ENCODE peak calls at places on chromosome 17, in seven cellular contexts. R is lower leg skin; S is CD8-positive, alpha-beta T cell; C is HL-60; L is IMR-90; G is left ventricle myocardium inferior; J is cardiac muscle cell. F is an unnamed sample.

GRCh38 chr17:10092595-10092994 is 105.8 kb downstream of the GAS7 start:
- DNase-seq in R (no peak), S (no peak), C (no peak), L (no peak), G (no peak), J (no peak), F (no peak)

GRCh38 chr17:34637548-34638525 is 58.5 kb downstream of the TMEM132E start:
- DNase-seq in R (peak), S (peak), C (peak), L (peak), G (peak), J (peak), F (peak)

GRCh38 chr17:38410201-38410600 is 18.1 kb upstream of the ARHGAP23 start:
- DNase-seq in R (no peak), S (no peak), C (no peak), L (no peak), G (no peak), J (no peak), F (no peak)

GRCh38 chr17:68771867-68772515 is 170.8 kb upstream of the FAM20A start:
- DNase-seq in R (no peak), S (no peak), C (peak), L (peak), G (no peak), J (peak), F (peak)

GRCh38 chr17:56756536-56756935 is 77.2 kb downstream of the C17orf67 start:
- DNase-seq in R (no peak), S (no peak), C (no peak), L (peak), G (no peak), J (peak), F (peak)

GRCh38 chr17:76575570-76575969 is 10.1 kb downstream of the ST6GALNAC2 start:
- DNase-seq in R (no peak), S (no peak), C (no peak), L (no peak), G (no peak), J (no peak), F (no peak)

GRCh38 chr17:39617446-39618251 is 9.1 kb upstream of the PPP1R1B start:
- DNase-seq in R (peak), S (peak), C (peak), L (peak), G (peak), J (peak), F (no peak)

GRCh38 chr17:40351185-40352043 is 13.1 kb downstream of the GJD3 start:
- DNase-seq in R (no peak), S (no peak), C (no peak), L (no peak), G (no peak), J (no peak), F (no peak)

GRCh38 chr17:42472709-42473521 is 14.2 kb downstream of the ATP6V0A1 start:
- DNase-seq in R (no peak), S (no peak), C (no peak), L (peak), G (no peak), J (peak), F (no peak)

GRCh38 chr17:4480929-4481898 is 17.5 kb upstream of the SPNS2 start:
- DNase-seq in R (no peak), S (peak), C (peak), L (no peak), G (no peak), J (no peak), F (no peak)

GRCh38 chr17:34726536-34727384 is 147.4 kb downstream of the TMEM132E start:
- DNase-seq in R (no peak), S (no peak), C (no peak), L (no peak), G (no peak), J (no peak), F (no peak)

GRCh38 chr17:62105861-62106260 is 40.8 kb upstream of the MED13 start:
- DNase-seq in R (no peak), S (no peak), C (no peak), L (no peak), G (no peak), J (no peak), F (no peak)

GRCh38 chr17:62109924-62110323 is 44.8 kb upstream of the MED13 start:
- DNase-seq in R (no peak), S (no peak), C (no peak), L (no peak), G (no peak), J (no peak), F (no peak)

GRCh38 chr17:62110923-62111484 is 45.9 kb upstream of the MED13 start:
- DNase-seq in R (no peak), S (no peak), C (no peak), L (no peak), G (no peak), J (no peak), F (no peak)

GRCh38 chr17:62111562-62112180 is 46.6 kb upstream of the MED13 start:
- DNase-seq in R (no peak), S (no peak), C (no peak), L (no peak), G (no peak), J (no peak), F (no peak)

GRCh38 chr17:62109378-62109902 is 44.4 kb upstream of the MED13 start:
- DNase-seq in R (no peak), S (peak), C (peak), L (peak), G (no peak), J (peak), F (peak)
- TF ChIP-seq CTCF in R (no peak), S (peak), C (peak), L (peak), G (peak), J (peak), F (peak)

DNA sequence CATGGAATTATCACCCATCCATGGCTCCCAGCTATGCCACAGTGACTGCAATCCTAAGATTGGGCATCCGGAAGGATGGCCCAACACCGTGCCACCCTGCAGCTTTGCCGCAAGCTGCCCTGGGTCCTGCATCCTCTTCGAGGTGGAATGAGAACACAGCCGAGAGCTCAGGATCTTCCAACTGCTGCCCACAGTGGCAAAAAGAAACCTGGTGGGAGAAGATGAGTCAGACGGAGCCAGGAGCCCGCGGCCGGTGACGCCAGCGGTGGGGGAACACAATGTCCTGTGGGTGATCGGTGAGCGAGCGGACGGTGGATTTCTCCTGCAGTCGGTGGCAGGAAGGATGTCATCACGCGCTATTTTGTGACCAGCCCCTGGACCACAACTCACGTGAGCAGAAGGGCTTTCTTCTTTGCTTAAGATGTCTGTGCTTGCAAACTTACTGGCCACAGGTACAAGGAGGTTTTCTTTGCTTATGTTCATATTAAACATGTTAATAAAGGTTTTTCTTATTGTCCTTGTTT is 20.1 kb downstream of the CD7 start:
- DNase-seq in R (peak), S (peak), C (peak), L (no peak), G (peak), J (peak), F (peak)
- H3K4me3 ChIP-seq in R (no peak), S (peak), C (peak), L (peak), G (peak), J (no peak), F (peak)

GRCh38 chr17:6843241-6843890 is 11.8 kb upstream of the TEKT1 start:
- DNase-seq in R (no peak), S (no peak), C (no peak), L (peak), G (no peak), J (peak), F (peak)
- TF ChIP-seq CTCF in R (no peak), S (peak), C (no peak), L (peak), G (peak), J (peak), F (no peak)

GRCh38 chr17:81034779-81035388 is at the start of gene BAIAP2:
- DNase-seq in R (peak), S (peak), C (peak), L (peak), G (peak), J (peak), F (peak)
- H3K4me3 ChIP-seq in R (peak), S (peak), C (peak), L (peak), G (peak), J (peak), F (peak)

GRCh38 chr17:66855204-66855603 is 20.3 kb downstream of the CACNG5 start:
- DNase-seq in R (no peak), S (no peak), C (no peak), L (no peak), G (no peak), J (peak), F (no peak)
- TF ChIP-seq CTCF in R (no peak), S (peak), C (no peak), L (no peak), G (peak), J (peak), F (no peak)

GRCh38 chr17:2357931-2358434 is 20.7 kb downstream of the SGSM2 start:
- DNase-seq in R (no peak), S (no peak), C (no peak), L (no peak), G (no peak), J (no peak), F (no peak)
- H3K4me3 ChIP-seq in R (no peak), S (no peak), C (no peak), L (no peak), G (no peak), J (no peak), F (no peak)

GRCh38 chr17:67366193-67367157 is at the start of gene PSMD12:
- DNase-seq in R (peak), S (peak), C (peak), L (peak), G (peak), J (peak), F (peak)
- TF ChIP-seq CTCF in R (peak), S (no peak), C (no peak), L (no peak), G (no peak), J (no peak), F (no peak)

GRCh38 chr17:82779541-82779940 is 27.7 kb downstream of the TBCD start:
- DNase-seq in R (no peak), S (no peak), C (no peak), L (no peak), G (no peak), J (no peak), F (no peak)

GRCh38 chr17:82780195-82780594 is 28.3 kb downstream of the TBCD start:
- DNase-seq in R (no peak), S (no peak), C (no peak), L (no peak), G (no peak), J (no peak), F (no peak)

GRCh38 chr17:82772026-82772425 is 20.2 kb downstream of the TBCD start:
- DNase-seq in R (no peak), S (no peak), C (no peak), L (peak), G (no peak), J (peak), F (no peak)

GRCh38 chr17:82776454-82776853 is 24.6 kb downstream of the TBCD start:
- DNase-seq in R (no peak), S (peak), C (no peak), L (no peak), G (no peak), J (no peak), F (no peak)

GRCh38 chr17:82775033-82775823 is 23.4 kb downstream of the TBCD start:
- DNase-seq in R (no peak), S (peak), C (no peak), L (no peak), G (peak), J (peak), F (no peak)
- H3K4me3 ChIP-seq in R (no peak), S (no peak), C (no peak), L (no peak), G (peak), J (no peak), F (no peak)